ENCODE peak calls at places on chromosomes 4 and X, in five cellular contexts. T is OCI-LY7, V is suprapubic skin, O is PC-3, Q is IMR-90. N is an unnamed sample.

GRCh38 chrX:31166416-31166815 is 94.6 kb upstream of the FTHL17 start:
- DNase-seq in T (no peak), V (no peak), O (no peak), Q (no peak), N (no peak)

GRCh38 chrX:119481218-119481875 is 13.1 kb downstream of the SLC25A5 start:
- DNase-seq in T (no peak), V (no peak), O (no peak), Q (no peak), N (no peak)

GRCh38 chr4:165457793-165458192 is 79.0 kb downstream of the CPE start:
- DNase-seq in T (no peak), V (no peak), O (no peak), Q (no peak), N (no peak)

GRCh38 chr4:119289313-119289712 is 32.6 kb downstream of the FABP2 start:
- DNase-seq in T (no peak), V (no peak), O (no peak), Q (no peak), N (no peak)

GRCh38 chrX:10124506-10125247 is 32.1 kb upstream of the CLCN4 start:
- DNase-seq in T (no peak), V (no peak), O (no peak), Q (no peak), N (no peak)

GRCh38 chr4:16205298-16206164 is 20.7 kb downstream of the TAPT1 start:
- DNase-seq in T (peak; percentile 86), V (no peak), O (peak; percentile 47), Q (no peak), N (no peak)

GRCh38 chr4:61540944-61541343 is 340.8 kb downstream of the ADGRL3 start:
- DNase-seq in T (no peak), V (no peak), O (no peak), Q (no peak), N (no peak)

GRCh38 chrX:118975831-118976598 is 1.6 kb downstream of the LONRF3 start:
- DNase-seq in T (no peak), V (peak; percentile 87), O (peak; percentile 78), Q (peak; percentile 3), N (no peak)

GRCh38 chrX:152641996-152642395 is 4.3 kb downstream of the GABRQ start:
- DNase-seq in T (no peak), V (no peak), O (peak; percentile 31), Q (peak; percentile 1), N (no peak)

GRCh38 chrX:41563881-41564280 is 116.7 kb downstream of the NYX start:
- DNase-seq in T (no peak), V (no peak), O (no peak), Q (peak; percentile 45), N (peak; percentile 10)
- H3K4me3 ChIP-seq in T (no peak overlapping the region), V (no peak overlapping the region), O (no peak overlapping the region), Q (no peak overlapping the region), N (no peak overlapping the region)

DNA sequence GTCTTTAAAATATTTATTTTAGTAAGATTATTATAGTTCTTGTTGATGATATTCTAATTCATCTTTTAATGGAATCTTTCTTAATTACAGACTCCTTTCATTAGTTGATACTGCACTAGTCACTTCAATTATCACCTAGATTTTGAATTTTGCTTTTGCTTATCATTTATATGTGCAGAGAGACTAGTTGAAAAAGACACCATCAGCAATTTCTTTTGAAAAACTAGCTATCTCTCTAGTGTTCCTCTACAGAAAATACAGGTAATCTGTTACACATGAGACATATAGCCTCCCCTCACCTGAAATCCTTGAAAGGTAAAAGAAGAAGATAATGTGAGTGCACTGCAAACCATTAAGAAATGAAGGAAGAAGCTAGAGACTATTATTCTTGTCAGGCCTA is 31.3 kb downstream of the GPRIN3 start:
- DNase-seq in T (no peak), V (no peak), O (no peak), Q (no peak), N (no peak)
- TF ChIP-seq CTCF in T (no peak), V (no peak), O (no peak), Q (no peak), N (no peak)

DNA sequence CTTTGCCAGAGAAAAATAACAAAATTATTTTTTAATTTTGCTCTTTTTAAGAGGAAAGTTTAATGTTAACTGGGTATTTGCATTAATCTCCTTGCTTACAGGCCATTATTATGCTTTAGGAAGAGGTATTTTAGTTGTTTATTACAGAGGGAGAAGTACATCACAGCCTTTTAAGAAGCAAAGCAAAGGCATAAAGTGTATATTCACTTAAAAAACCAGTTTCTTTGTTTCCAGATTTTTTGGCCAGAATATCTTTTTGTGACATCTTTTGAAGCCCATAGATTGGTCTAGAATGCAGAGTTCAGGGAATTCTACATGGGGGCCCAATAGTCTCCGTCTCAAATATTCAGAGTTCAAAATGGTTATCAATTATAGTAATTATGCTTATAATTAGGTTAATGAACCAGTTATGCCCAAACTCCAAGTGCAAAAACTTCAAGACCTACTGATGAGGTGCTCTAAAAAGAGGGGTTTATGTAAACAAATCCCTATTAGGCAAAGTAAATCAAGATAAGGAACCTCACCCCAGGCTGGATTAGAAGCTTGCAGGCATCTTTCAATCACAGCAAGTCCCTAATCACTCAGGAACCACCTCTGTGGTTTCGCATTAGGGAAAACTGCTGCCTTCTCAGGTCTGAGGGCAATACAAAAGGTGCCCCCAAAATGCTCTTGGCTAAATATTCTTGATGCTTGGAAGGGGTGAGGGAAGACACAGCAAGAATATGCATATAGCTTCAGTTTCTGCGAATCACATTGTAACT is 1.4 kb downstream of the CXXC4 start:
- DNase-seq in T (no peak), V (no peak), O (no peak), Q (no peak), N (no peak)
- H3K4me3 ChIP-seq in T (no peak overlapping the region), V (no peak overlapping the region), O (no peak overlapping the region), Q (no peak overlapping the region), N (no peak overlapping the region)

DNA sequence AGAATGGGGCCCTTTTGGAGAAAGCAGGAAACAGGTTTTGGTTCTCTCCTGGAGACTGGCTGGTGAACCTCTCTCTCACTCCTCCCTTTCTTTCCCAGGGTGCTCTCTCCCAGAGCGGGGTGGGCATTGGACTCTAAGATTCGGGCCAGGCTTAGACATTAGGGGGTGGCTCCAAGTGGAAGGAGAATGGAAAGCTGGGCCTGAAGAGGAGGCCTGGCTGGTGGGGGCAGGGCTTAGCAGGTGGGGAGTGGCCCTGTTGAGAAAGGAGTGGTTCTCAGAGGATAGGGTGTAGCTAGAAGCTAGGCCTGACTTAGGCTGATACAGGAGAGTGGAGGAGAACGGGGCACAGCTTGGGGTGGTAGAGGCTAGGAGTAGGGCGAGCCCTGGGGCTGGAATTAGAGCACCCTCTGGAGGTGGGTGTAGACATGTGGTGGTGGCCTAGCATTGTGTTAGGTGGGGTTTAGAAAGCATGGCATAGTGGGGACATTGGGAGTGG is 5.7 kb downstream of the PLP2 start:
- DNase-seq in T (no peak), V (no peak), O (no peak), Q (no peak), N (no peak)
- TF ChIP-seq CTCF in T (peak; percentile 55), V (no peak), O (peak; percentile 20), Q (no peak), N (peak; percentile 9)

GRCh38 chr4:83855044-83855443 is 319.1 kb downstream of the GPAT3 start:
- DNase-seq in T (no peak), V (no peak), O (peak; percentile 93), Q (peak; percentile 98), N (peak; percentile 94)
- H3K4me3 ChIP-seq in T (no peak overlapping the region), V (no peak overlapping the region), O (no peak overlapping the region), Q (no peak overlapping the region), N (no peak overlapping the region)

GRCh38 chr4:108094923-108095482 is 73.7 kb downstream of the LEF1 start:
- DNase-seq in T (no peak), V (no peak), O (no peak), Q (no peak), N (no peak)
- TF ChIP-seq CTCF in T (peak; percentile 61), V (no peak), O (no peak), Q (no peak), N (no peak)

DNA sequence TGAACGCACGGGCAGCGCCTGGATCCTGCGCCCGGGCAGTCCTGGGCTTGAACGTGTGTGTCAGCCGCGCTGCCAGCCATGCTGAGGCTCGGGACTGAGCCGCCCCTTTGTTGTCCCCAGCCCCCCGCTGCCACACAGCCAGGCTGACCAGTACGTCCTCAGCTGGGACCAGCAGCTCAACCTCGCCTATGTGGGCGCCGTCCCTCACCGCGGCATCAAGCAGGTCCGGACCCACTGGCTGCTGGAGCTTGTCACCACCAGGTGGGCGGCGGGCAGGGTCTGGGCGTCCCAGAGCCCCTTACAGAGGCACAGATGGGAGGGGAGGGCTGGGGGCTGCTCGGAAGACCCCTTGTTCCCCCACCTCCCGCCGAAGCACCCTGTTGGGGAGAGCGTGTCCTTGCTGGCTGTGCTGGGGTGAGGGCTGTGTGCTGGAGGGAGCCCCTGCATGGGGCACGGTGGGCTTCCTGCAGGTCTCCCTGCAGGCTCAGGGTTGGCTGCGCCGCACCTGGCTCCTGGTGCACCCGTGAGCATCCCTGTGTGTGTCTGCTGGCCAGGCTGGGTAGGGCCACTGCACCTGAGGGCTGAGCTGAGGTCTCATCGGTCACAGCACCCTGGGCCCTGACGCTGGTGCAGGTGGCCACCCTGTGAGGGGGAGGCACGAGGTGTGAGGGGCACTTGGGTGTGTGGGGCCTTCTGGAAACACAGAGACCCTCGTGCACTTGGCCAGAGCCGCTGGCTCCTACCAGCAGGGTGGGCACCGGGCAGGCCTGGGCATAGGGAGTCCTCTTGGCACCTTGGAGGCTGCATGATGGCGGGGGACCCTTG is 1.1 kb downstream of the IDUA start:
- DNase-seq in T (no peak), V (no peak), O (no peak), Q (no peak), N (no peak)
- H3K4me3 ChIP-seq in T (peak overlapping the region; percentile 67), V (peak overlapping the region; percentile 73), O (peak overlapping the region; percentile 78), Q (peak overlapping the region; percentile 93), N (peak overlapping the region; percentile 58)

GRCh38 chr4:75990129-75990528 is 616 bp downstream of the SDAD1 start:
- DNase-seq in T (peak; percentile 19), V (no peak), O (no peak), Q (peak; percentile 15), N (no peak)

GRCh38 chr4:75997946-75998345 is 7.2 kb upstream of the SDAD1 start:
- DNase-seq in T (no peak), V (no peak), O (no peak), Q (no peak), N (no peak)

GRCh38 chr4:75992462-75992861 is 1.7 kb upstream of the SDAD1 start:
- DNase-seq in T (no peak), V (no peak), O (no peak), Q (no peak), N (no peak)

GRCh38 chr4:75995727-75996126 is 5.0 kb upstream of the SDAD1 start:
- DNase-seq in T (peak; percentile 68), V (no peak), O (peak; percentile 73), Q (peak; percentile 65), N (peak; percentile 60)
- TF ChIP-seq CTCF in T (peak; percentile 75), V (peak; percentile 36), O (peak; percentile 57), Q (peak; percentile 72), N (peak; percentile 49)

N was measured in astrocyte of the spinal cord.